ENCODE peak calls at places on chromosomes 5 and 9, in six cellular contexts. One of them, this sample, is unnamed.

GRCh38 chr9:8724284-8725018 is 924.9 kb upstream of the DMAC1 start:
- DNase-seq in K562: no peak
- DNase-seq in GM12878: no peak
- DNase-seq in SK-N-SH: no peak
- DNase-seq in HepG2: no peak
- DNase-seq in H1: no peak
- DNase-seq in this sample: no peak

GRCh38 chr5:92455011-92455410 is 1071.9 kb upstream of the ARRDC3 start:
- DNase-seq in K562: no peak
- DNase-seq in SK-N-SH: no peak
- DNase-seq in H1: no peak
- DNase-seq in HepG2: no peak
- DNase-seq in GM12878: peak; percentile 73
- DNase-seq in this sample: no peak

GRCh38 chr9:129889936-129890717 is 54.9 kb downstream of the USP20 start:
- DNase-seq in H1: peak; percentile 53
- DNase-seq in GM12878: peak; percentile 31
- DNase-seq in SK-N-SH: no peak
- DNase-seq in HepG2: no peak
- DNase-seq in K562: no peak
- DNase-seq in this sample: no peak

GRCh38 chr9:83508072-83508471 is 30.1 kb downstream of the FRMD3 start:
- DNase-seq in HepG2: no peak
- DNase-seq in GM12878: no peak
- DNase-seq in K562: no peak
- DNase-seq in H1: no peak
- DNase-seq in SK-N-SH: no peak
- DNase-seq in this sample: no peak

GRCh38 chr5:132767150-132767549 is 9.9 kb downstream of the SEPTIN8 start:
- DNase-seq in K562: no peak
- DNase-seq in SK-N-SH: no peak
- DNase-seq in HepG2: no peak
- DNase-seq in H1: no peak
- DNase-seq in GM12878: no peak
- DNase-seq in this sample: no peak

GRCh38 chr5:86329318-86329717 is 288.4 kb upstream of the COX7C start:
- DNase-seq in GM12878: no peak
- DNase-seq in SK-N-SH: no peak
- DNase-seq in K562: no peak
- DNase-seq in HepG2: no peak
- DNase-seq in H1: no peak
- DNase-seq in this sample: no peak

GRCh38 chr5:159905496-159905895 is 10.8 kb upstream of the ADRA1B start:
- DNase-seq in H1: no peak
- DNase-seq in GM12878: no peak
- DNase-seq in SK-N-SH: no peak
- DNase-seq in HepG2: no peak
- DNase-seq in K562: no peak
- DNase-seq in this sample: peak; percentile 92

GRCh38 chr5:1788828-1789227 is 10.8 kb downstream of the MRPL36 start:
- DNase-seq in H1: no peak
- DNase-seq in SK-N-SH: no peak
- DNase-seq in HepG2: peak; percentile 10
- DNase-seq in K562: no peak
- DNase-seq in GM12878: no peak
- DNase-seq in this sample: no peak

GRCh38 chr5:472656-473343 is 29.8 kb downstream of the EXOC3 start:
- DNase-seq in HepG2: peak; percentile 52
- DNase-seq in SK-N-SH: peak; percentile 99
- DNase-seq in H1: no peak
- DNase-seq in K562: peak; percentile 100
- DNase-seq in GM12878: no peak
- DNase-seq in this sample: peak; percentile 54

GRCh38 chr9:89686134-89686533 is 81.3 kb downstream of the GADD45G start:
- DNase-seq in H1: no peak
- DNase-seq in SK-N-SH: no peak
- DNase-seq in K562: no peak
- DNase-seq in GM12878: no peak
- DNase-seq in HepG2: no peak
- DNase-seq in this sample: no peak

GRCh38 chr9:34513567-34514214 is 9.1 kb downstream of the ENHO start:
- DNase-seq in GM12878: no peak
- DNase-seq in H1: no peak
- DNase-seq in K562: no peak
- DNase-seq in HepG2: no peak
- DNase-seq in SK-N-SH: no peak
- DNase-seq in this sample: no peak

GRCh38 chr5:117713585-117714198 is 1139.1 kb upstream of the SEMA6A start:
- DNase-seq in H1: no peak
- DNase-seq in SK-N-SH: no peak
- DNase-seq in K562: no peak
- DNase-seq in HepG2: no peak
- DNase-seq in GM12878: no peak
- DNase-seq in this sample: peak; percentile 24

GRCh38 chr5:172789687-172790495 is 18.9 kb upstream of the DUSP1 start:
- DNase-seq in GM12878: no peak
- DNase-seq in HepG2: no peak
- DNase-seq in SK-N-SH: no peak
- DNase-seq in K562: no peak
- DNase-seq in H1: no peak
- DNase-seq in this sample: no peak

GRCh38 chr9:116700882-116701836 is 14.1 kb downstream of the TRIM32 start:
- DNase-seq in HepG2: no peak
- DNase-seq in H1: no peak
- DNase-seq in K562: no peak
- DNase-seq in GM12878: no peak
- DNase-seq in SK-N-SH: no peak
- DNase-seq in this sample: no peak

GRCh38 chr9:78070530-78070929 is 38.9 kb upstream of the GNAQ start:
- DNase-seq in K562: no peak
- DNase-seq in H1: no peak
- DNase-seq in GM12878: no peak
- DNase-seq in HepG2: no peak
- DNase-seq in SK-N-SH: no peak
- DNase-seq in this sample: no peak

GRCh38 chr5:96823900-96824351 is 16.2 kb upstream of the ERAP1 start:
- DNase-seq in HepG2: peak; percentile 25
- DNase-seq in SK-N-SH: peak; percentile 51
- DNase-seq in K562: no peak
- DNase-seq in GM12878: no peak
- DNase-seq in H1: no peak
- DNase-seq in this sample: no peak

GRCh38 chr9:71549023-71549422 is 219.3 kb downstream of the CEMIP2 start:
- DNase-seq in H1: no peak
- DNase-seq in K562: no peak
- DNase-seq in SK-N-SH: no peak
- DNase-seq in HepG2: no peak
- DNase-seq in GM12878: peak; percentile 41
- DNase-seq in this sample: no peak

GRCh38 chr9:114671605-114672004 is 10.4 kb downstream of the TEX48 start:
- DNase-seq in GM12878: no peak
- DNase-seq in SK-N-SH: no peak
- DNase-seq in H1: no peak
- DNase-seq in HepG2: no peak
- DNase-seq in K562: no peak
- DNase-seq in this sample: no peak

GRCh38 chr5:73709536-73710129 is 83.6 kb downstream of the ARHGEF28 start:
- DNase-seq in H1: no peak
- DNase-seq in GM12878: no peak
- DNase-seq in HepG2: peak; percentile 24
- DNase-seq in SK-N-SH: no peak
- DNase-seq in K562: no peak
- DNase-seq in this sample: no peak

GRCh38 chr5:173474881-173475287 is 141.6 kb downstream of the BOD1 start:
- DNase-seq in SK-N-SH: no peak
- DNase-seq in HepG2: no peak
- DNase-seq in GM12878: no peak
- DNase-seq in H1: no peak
- DNase-seq in K562: no peak
- DNase-seq in this sample: no peak

GRCh38 chr5:89043676-89044075 is 160.7 kb upstream of the MEF2C start:
- DNase-seq in SK-N-SH: no peak
- DNase-seq in K562: peak; percentile 30
- DNase-seq in H1: no peak
- DNase-seq in GM12878: no peak
- DNase-seq in HepG2: peak; percentile 5
- DNase-seq in this sample: no peak

GRCh38 chr9:123360161-123361085 is 4.4 kb downstream of the CRB2 start:
- DNase-seq in GM12878: no peak
- DNase-seq in HepG2: peak; percentile 90
- DNase-seq in H1: peak; percentile 91
- DNase-seq in K562: peak; percentile 100
- DNase-seq in SK-N-SH: peak; percentile 85
- DNase-seq in this sample: no peak

GRCh38 chr5:34609951-34610431 is 46.1 kb upstream of the RAI14 start:
- DNase-seq in SK-N-SH: no peak
- DNase-seq in HepG2: no peak
- DNase-seq in GM12878: no peak
- DNase-seq in H1: no peak
- DNase-seq in K562: no peak
- DNase-seq in this sample: no peak

GRCh38 chr5:79143684-79144379 is 32.2 kb downstream of the BHMT start:
- DNase-seq in SK-N-SH: no peak
- DNase-seq in H1: no peak
- DNase-seq in HepG2: no peak
- DNase-seq in GM12878: no peak
- DNase-seq in K562: peak; percentile 18
- DNase-seq in this sample: peak; percentile 66

GRCh38 chr5:26881901-26882300 is 156.5 kb downstream of the CDH9 start:
- DNase-seq in HepG2: no peak
- DNase-seq in H1: no peak
- DNase-seq in GM12878: no peak
- DNase-seq in SK-N-SH: no peak
- DNase-seq in K562: no peak
- DNase-seq in this sample: no peak

GRCh38 chr5:122500245-122501086 is 188.4 kb downstream of the SNCAIP start:
- DNase-seq in H1: peak; percentile 31
- DNase-seq in GM12878: no peak
- DNase-seq in HepG2: peak; percentile 26
- DNase-seq in SK-N-SH: peak; percentile 59
- DNase-seq in K562: peak; percentile 44
- DNase-seq in this sample: peak; percentile 38

GRCh38 chr9:115628426-115628825 is 510.5 kb upstream of the TNC start:
- DNase-seq in HepG2: no peak
- DNase-seq in K562: no peak
- DNase-seq in SK-N-SH: no peak
- DNase-seq in GM12878: no peak
- DNase-seq in H1: no peak
- DNase-seq in this sample: no peak

DNA sequence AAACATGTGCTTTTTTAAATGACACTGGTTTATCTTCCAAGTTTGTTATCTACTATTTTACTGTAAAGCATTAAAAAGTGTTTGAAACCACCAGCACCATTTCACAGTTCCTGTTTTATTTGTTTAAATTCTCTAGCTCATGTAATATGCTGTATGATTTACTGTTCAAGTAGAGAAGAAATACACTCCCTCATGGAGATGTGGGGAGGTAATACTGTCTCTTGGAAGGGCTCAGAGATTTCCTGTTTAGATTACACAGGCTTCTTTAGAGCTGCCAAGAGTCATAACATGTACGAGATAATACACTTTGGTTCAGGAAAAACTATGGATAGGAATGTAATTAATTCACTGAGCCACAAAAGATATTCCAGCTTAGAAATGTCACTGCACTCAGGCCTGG is 135.0 kb upstream of the CCDC152 start:
- DNase-seq in SK-N-SH: no peak
- DNase-seq in HepG2: no peak
- DNase-seq in GM12878: no peak
- DNase-seq in H1: no peak
- DNase-seq in K562: no peak
- DNase-seq in this sample: no peak
- TF ChIP-seq POLR2AphosphoS5 in SK-N-SH: no peak
- TF ChIP-seq POLR2AphosphoS5 in HepG2: no peak
- TF ChIP-seq POLR2AphosphoS5 in GM12878: no peak
- TF ChIP-seq POLR2AphosphoS5 in H1: no peak
- TF ChIP-seq POLR2AphosphoS5 in K562: no peak
- TF ChIP-seq POLR2AphosphoS5 in this sample: no peak

DNA sequence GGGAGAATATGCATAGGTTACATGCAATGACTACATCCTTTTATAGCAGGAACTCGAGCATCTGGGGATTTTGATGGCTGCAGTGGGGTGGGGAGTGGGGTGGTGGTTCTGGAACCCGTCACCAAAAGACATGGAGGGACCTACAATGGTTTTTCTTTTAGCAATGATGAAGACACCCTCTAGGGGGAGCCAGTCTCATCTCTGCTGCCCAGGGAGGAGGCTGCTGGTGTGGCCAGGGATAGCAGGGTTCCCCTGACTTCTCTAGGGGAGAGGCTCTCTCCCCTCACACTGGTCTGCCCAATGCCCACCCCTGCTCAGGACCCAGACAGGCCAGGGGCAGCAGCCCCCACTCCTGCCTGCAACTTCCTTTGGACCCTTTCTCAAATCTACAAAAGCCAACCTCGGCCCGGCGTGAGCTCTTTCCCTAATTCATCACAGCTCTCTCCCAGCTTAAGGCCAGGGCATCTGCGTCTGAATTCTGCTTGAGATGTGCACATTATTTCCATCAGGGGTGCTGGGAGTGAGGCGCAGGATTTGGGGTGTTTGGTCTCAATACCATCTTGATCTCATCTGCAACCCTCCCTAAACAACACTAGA is 73.5 kb upstream of the RETREG1 start:
- DNase-seq in HepG2: peak; percentile 59
- DNase-seq in GM12878: no peak
- DNase-seq in SK-N-SH: peak; percentile 76
- DNase-seq in K562: peak; percentile 69
- DNase-seq in H1: no peak
- DNase-seq in this sample: peak; percentile 19
- TF ChIP-seq RAD21 in HepG2: peak; percentile 79
- TF ChIP-seq RAD21 in GM12878: peak; percentile 36
- TF ChIP-seq RAD21 in SK-N-SH: peak; percentile 65
- TF ChIP-seq RAD21 in K562: peak; percentile 29
- TF ChIP-seq RAD21 in H1: peak; percentile 73
- TF ChIP-seq RAD21 in this sample: peak; percentile 42

GRCh38 chr9:136902259-136902821 is 16.0 kb downstream of the TRAF2 start:
- DNase-seq in K562: no peak
- DNase-seq in GM12878: peak; percentile 66
- DNase-seq in HepG2: no peak
- DNase-seq in SK-N-SH: no peak
- DNase-seq in H1: no peak
- DNase-seq in this sample: no peak
- TF ChIP-seq POLR2AphosphoS5 in K562: no peak
- TF ChIP-seq POLR2AphosphoS5 in GM12878: peak; percentile 94
- TF ChIP-seq POLR2AphosphoS5 in HepG2: no peak
- TF ChIP-seq POLR2AphosphoS5 in SK-N-SH: no peak
- TF ChIP-seq POLR2AphosphoS5 in H1: no peak
- TF ChIP-seq POLR2AphosphoS5 in this sample: no peak

DNA sequence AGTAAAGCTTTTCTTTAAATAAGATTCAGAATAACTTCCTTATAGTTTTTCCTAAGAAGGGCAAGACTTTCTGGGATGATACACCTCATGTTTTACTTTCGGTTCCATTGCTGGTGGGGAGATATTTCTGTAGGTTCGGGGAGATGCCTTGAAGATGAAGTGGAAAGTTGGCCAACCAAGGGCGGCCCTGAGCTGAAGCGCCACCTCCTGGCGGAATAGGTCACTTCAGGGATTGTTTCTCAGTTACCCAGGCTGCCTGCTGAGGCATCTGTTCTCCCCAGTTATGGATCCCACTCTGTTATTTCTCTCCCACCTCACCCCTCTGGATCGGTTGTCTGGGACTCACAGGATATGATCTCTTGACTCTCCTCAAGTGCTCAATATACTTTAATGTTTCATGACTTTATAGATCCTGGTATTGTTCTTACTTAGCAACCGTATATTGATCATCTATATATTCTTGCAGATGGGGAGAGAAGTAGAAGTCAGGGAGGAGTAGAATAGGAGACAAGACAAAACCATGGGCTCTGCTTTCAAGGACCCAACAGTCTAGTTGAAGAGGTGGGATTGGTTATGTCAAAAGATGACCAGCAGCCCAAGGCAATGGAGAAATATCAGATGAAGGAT is 23.4 kb downstream of the MEGF10 start:
- DNase-seq in K562: peak; percentile 72
- DNase-seq in HepG2: peak; percentile 16
- DNase-seq in GM12878: no peak
- DNase-seq in SK-N-SH: peak; percentile 44
- DNase-seq in H1: no peak
- DNase-seq in this sample: peak; percentile 33
- TF ChIP-seq RAD21 in K562: peak; percentile 65
- TF ChIP-seq RAD21 in HepG2: peak; percentile 14
- TF ChIP-seq RAD21 in GM12878: peak; percentile 80
- TF ChIP-seq RAD21 in SK-N-SH: peak; percentile 62
- TF ChIP-seq RAD21 in H1: peak; percentile 69
- TF ChIP-seq RAD21 in this sample: peak; percentile 82